ENCODE peak calls at places on chromosomes 16 and 17, in ten cellular contexts. N is heart left ventricle; B is mammary epithelial cell; R is endothelial cell; M is PC-3; C is lower leg skin; K is thoracic aorta; S is activated CD8-positive, alpha-beta T cell treated with anti-CD3 and anti-CD28 coated beads for 36 hours; O is tibial nerve; D is fibroblast of lung. L is an unnamed sample.

GRCh38 chr17:19812407-19812806 is 55.3 kb downstream of the ULK2 start:
- DNase-seq in C (no peak), M (peak; percentile 56), K (no peak), B (no peak), S (peak; percentile 6), O (no peak), N (no peak), D (no peak), R (no peak), L (no peak)

GRCh38 chr16:8946544-8946943 is 17.2 kb downstream of the USP7 start:
- DNase-seq in R (no peak), K (no peak), B (no peak), D (no peak), M (no peak), N (no peak), S (no peak), O (no peak), C (no peak), L (no peak)

GRCh38 chr16:75909746-75910145 is 183.5 kb upstream of the CPHXL start:
- DNase-seq in O (no peak), B (peak; percentile 80), C (no peak), S (no peak), K (no peak), D (no peak), M (no peak), R (no peak), N (no peak), L (peak; percentile 17)

GRCh38 chr17:78979780-78980623 is at the start of gene LGALS3BP:
- DNase-seq in M (peak; percentile 54), C (no peak), R (no peak), O (peak; percentile 33), K (no peak), S (peak; percentile 54), B (peak; percentile 63), D (peak; percentile 84), N (peak; percentile 85), L (peak; percentile 72)

GRCh38 chr17:72119963-72120877 is 600 bp upstream of the SOX9 start:
- DNase-seq in K (no peak), S (no peak), D (peak; percentile 87), B (peak; percentile 77), M (peak; percentile 73), N (peak; percentile 20), O (peak; percentile 23), R (peak; percentile 43), C (peak; percentile 89), L (peak; percentile 61)

GRCh38 chr16:57316390-57317017 is 32.0 kb upstream of the PLLP start:
- DNase-seq in O (peak; percentile 37), N (peak; percentile 77), B (peak; percentile 83), R (no peak), S (no peak), D (peak; percentile 91), C (peak; percentile 75), M (peak; percentile 64), K (no peak), L (peak; percentile 91)

GRCh38 chr17:64718058-64718457 is 56.0 kb upstream of the SMURF2 start:
- DNase-seq in S (no peak), K (no peak), C (no peak), R (no peak), N (no peak), M (peak; percentile 75), D (no peak), O (no peak), B (peak; percentile 49), L (no peak)

GRCh38 chr17:62064791-62065563 is at the start of gene MED13:
- DNase-seq in O (peak; percentile 47), M (peak; percentile 52), N (peak; percentile 67), R (peak; percentile 52), S (peak; percentile 62), K (peak; percentile 7), C (peak; percentile 92), B (peak; percentile 52), D (peak; percentile 40), L (peak; percentile 49)

GRCh38 chr17:38449364-38449763 is 21.1 kb downstream of the ARHGAP23 start:
- DNase-seq in K (no peak), C (no peak), M (no peak), S (no peak), D (peak; percentile 66), R (no peak), O (no peak), N (no peak), B (peak; percentile 81), L (peak; percentile 89)

DNA sequence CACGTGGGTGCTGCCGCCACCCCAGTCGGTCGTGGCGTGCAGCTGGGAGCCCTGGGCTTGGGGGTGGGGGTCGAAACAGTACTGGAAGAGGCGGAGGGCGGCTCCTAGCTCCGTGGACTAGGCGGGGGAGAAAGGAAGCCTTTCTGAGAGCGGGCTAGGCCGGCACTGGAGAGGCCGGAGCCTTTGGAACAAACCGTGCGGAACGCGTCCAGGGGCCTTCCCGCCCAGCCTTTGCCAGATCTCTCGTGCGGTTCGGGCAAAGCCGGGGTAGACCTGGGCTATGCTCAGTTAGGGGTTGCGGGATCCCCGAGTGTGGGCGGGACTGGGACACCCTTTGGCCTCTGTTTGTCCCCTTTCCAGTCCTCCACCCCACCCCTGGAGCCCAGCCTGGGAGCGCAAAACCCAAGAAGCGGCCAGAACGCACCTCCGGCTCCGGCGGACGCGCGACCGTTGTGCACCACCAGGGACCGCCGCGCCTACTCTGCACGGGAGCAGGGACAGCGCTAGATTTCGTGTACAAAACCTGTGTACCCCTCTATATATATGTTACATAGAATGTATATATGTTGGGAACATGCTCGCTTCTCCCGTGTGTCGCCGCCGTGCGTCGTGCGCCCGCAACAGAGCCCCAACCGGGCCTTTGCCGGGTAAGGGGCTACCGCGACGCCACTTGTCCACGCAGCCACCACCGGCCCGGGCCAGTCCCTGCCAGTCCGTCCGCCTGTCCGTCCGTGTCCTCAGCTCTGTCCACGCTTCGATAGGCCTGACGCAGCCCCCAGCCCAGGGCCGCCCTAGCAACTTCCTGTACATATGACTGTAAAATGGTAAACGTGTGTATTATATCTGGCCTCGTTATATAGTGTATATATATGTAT is 26.2 kb downstream of the SREBF1 start:
- DNase-seq in B (no peak), O (peak; percentile 36), K (no peak), R (peak; percentile 51), M (no peak), C (no peak), S (no peak), N (no peak), D (peak; percentile 27), L (no peak)
- TF ChIP-seq CTCF in B (no peak), O (peak; percentile 20), K (no peak), R (no peak), M (no peak), C (no peak), S (no peak), N (no peak), D (no peak), L (no peak)

GRCh38 chr17:30200086-30200485 is 35.4 kb downstream of the SLC6A4 start:
- DNase-seq in R (no peak), O (no peak), N (no peak), C (peak; percentile 69), D (no peak), S (no peak), K (no peak), B (no peak), M (no peak), L (no peak)

GRCh38 chr17:30208214-30208613 is 27.3 kb downstream of the SLC6A4 start:
- DNase-seq in O (no peak), S (no peak), D (no peak), N (no peak), C (no peak), B (no peak), K (no peak), R (no peak), M (no peak), L (no peak)

GRCh38 chr17:30207655-30208054 is 27.8 kb downstream of the SLC6A4 start:
- DNase-seq in O (no peak), C (peak; percentile 53), D (no peak), M (no peak), R (no peak), B (no peak), N (no peak), K (no peak), S (no peak), L (no peak)

GRCh38 chr17:30199600-30199999 is 35.9 kb downstream of the SLC6A4 start:
- DNase-seq in M (no peak), S (no peak), N (no peak), O (no peak), K (no peak), B (no peak), C (peak; percentile 40), D (no peak), R (no peak), L (no peak)

GRCh38 chr17:30203471-30203981 is 32.0 kb downstream of the SLC6A4 start:
- DNase-seq in M (no peak), R (no peak), B (no peak), S (no peak), N (no peak), D (no peak), C (peak; percentile 32), K (no peak), O (no peak), L (no peak)
- TF ChIP-seq CTCF in M (no peak), R (no peak), B (no peak), S (no peak), N (no peak), D (no peak), C (no peak), K (no peak), O (no peak), L (no peak)

GRCh38 chr16:89560413-89561194 is at the start of gene RPL13:
- DNase-seq in M (peak; percentile 94), B (peak; percentile 95), C (peak; percentile 98), O (peak; percentile 90), R (peak; percentile 92), D (peak; percentile 95), K (peak; percentile 84), S (peak; percentile 96), N (peak; percentile 96), L (peak; percentile 96)
- TF ChIP-seq CTCF in M (no peak), B (no peak), C (no peak), O (peak; percentile 39), R (no peak), D (no peak), K (no peak), S (no peak), N (no peak), L (no peak)

GRCh38 chr16:12225816-12226480 is 249.4 kb downstream of the SNX29 start:
- DNase-seq in K (no peak), B (peak; percentile 4), M (no peak), N (no peak), R (no peak), D (peak; percentile 43), S (no peak), C (no peak), O (no peak), L (no peak)

GRCh38 chr16:12228079-12228606 is 251.6 kb downstream of the SNX29 start:
- DNase-seq in K (no peak), S (no peak), C (no peak), O (no peak), M (no peak), B (no peak), R (no peak), D (no peak), N (no peak), L (no peak)

GRCh38 chr16:12231666-12232065 is 255.1 kb downstream of the SNX29 start:
- DNase-seq in S (no peak), C (no peak), B (peak; percentile 37), O (no peak), M (peak; percentile 71), R (no peak), D (peak; percentile 86), N (no peak), K (no peak), L (no peak)

GRCh38 chr16:12229759-12230594 is 253.4 kb downstream of the SNX29 start:
- DNase-seq in K (no peak), R (no peak), S (no peak), O (no peak), M (peak; percentile 83), N (no peak), B (no peak), C (no peak), D (peak; percentile 25), L (peak; percentile 22)

GRCh38 chr16:12228607-12229499 is 252.3 kb downstream of the SNX29 start:
- DNase-seq in D (peak; percentile 54), B (peak; percentile 40), O (peak; percentile 13), K (no peak), S (peak; percentile 49), M (peak; percentile 61), N (peak; percentile 30), C (peak; percentile 89), R (peak; percentile 65), L (peak; percentile 44)
- TF ChIP-seq CTCF in D (peak; percentile 95), B (peak; percentile 47), O (peak; percentile 40), K (peak; percentile 50), S (no peak), M (peak; percentile 76), N (peak; percentile 56), C (no peak), R (peak; percentile 61), L (peak; percentile 33)